ENCODE peak calls at places on chromosomes 11 and 22, in nine cellular contexts. M is T-helper 2 cell treated with Interferon-gamma antibody and Interleukin-4, amounts not matched to agents 5 μg/mL and 100 μg/mL, for 36 hours; T is DND-41; P is stimulated activated CD8-positive, alpha-beta memory T cell treated with anti-CD3 and anti-CD28 coated beads, Interleukin-4, amount 100 ng/mL, for 1 hour; S is prostate gland; O is KBM-7; E is effector memory CD4-positive, alpha-beta T cell; H is activated T-cell treated with anti-CD3 and anti-CD28 coated beads, Interleukin-2, amount 50 U/mL, for 72 hours; V is CD4-positive, CD25-positive, alpha-beta regulatory T cell. L is an unnamed sample.

GRCh38 chr22:48568736-48569330 is 1258.8 kb downstream of the BRD1 start:
- DNase-seq in M (no peak), T (no peak), P (no peak), S (no peak), O (no peak), E (no peak), H (no peak), V (no peak), L (no peak)

GRCh38 chr11:20056109-20057054 is 103.9 kb downstream of the DBX1 start:
- DNase-seq in M (no peak), T (no peak), P (no peak), S (peak; percentile 81), O (no peak), E (no peak), H (no peak), V (no peak), L (no peak)

GRCh38 chr11:88404932-88405710 is 67.6 kb upstream of the CTSC start:
- DNase-seq in M (no peak), T (no peak), P (no peak), S (no peak), O (no peak), E (no peak), H (no peak), V (no peak), L (no peak)

GRCh38 chr22:35315855-35316745 is 16.4 kb downstream of the TOM1 start:
- DNase-seq in M (no peak), T (no peak), P (no peak), S (peak; percentile 88), O (no peak), E (no peak), H (no peak), V (no peak), L (no peak)

GRCh38 chr22:46070215-46070721 is 80.1 kb upstream of the PPARA start:
- DNase-seq in M (peak; percentile 30), T (peak; percentile 60), P (no peak), S (no peak), O (no peak), E (no peak), H (peak; percentile 51), V (no peak), L (no peak)

GRCh38 chr22:42994917-42995562 is 19.9 kb downstream of the PACSIN2 start:
- DNase-seq in M (no peak), T (no peak), P (no peak), S (peak; percentile 95), O (peak; percentile 79), E (no peak), H (no peak), V (no peak), L (peak; percentile 17)

GRCh38 chr11:34213366-34213765 is 107.9 kb downstream of the NAT10 start:
- DNase-seq in M (no peak), T (no peak), P (no peak), S (no peak), O (no peak), E (no peak), H (no peak), V (no peak), L (no peak)

GRCh38 chr11:61069427-61069826 is 32.9 kb upstream of the CD5 start:
- DNase-seq in M (no peak), T (no peak), P (no peak), S (no peak), O (no peak), E (no peak), H (no peak), V (no peak), L (no peak)

GRCh38 chr11:75498556-75499255 is 27.0 kb downstream of the GDPD5 start:
- DNase-seq in M (no peak), T (no peak), P (no peak), S (no peak), O (no peak), E (no peak), H (no peak), V (no peak), L (no peak)

GRCh38 chr11:123438191-123438627 is 8.1 kb downstream of the GRAMD1B start:
- DNase-seq in M (no peak), T (no peak), P (no peak), S (no peak), O (no peak), E (no peak), H (no peak), V (no peak), L (no peak)

GRCh38 chr11:45161252-45162063 is 15.0 kb downstream of the PRDM11 start:
- DNase-seq in M (no peak), T (no peak), P (no peak), S (no peak), O (no peak), E (no peak), H (no peak), V (no peak), L (no peak)

GRCh38 chr22:45554861-45555260 is 52.2 kb downstream of the FBLN1 start:
- DNase-seq in M (no peak), T (no peak), P (no peak), S (no peak), O (no peak), E (no peak), H (no peak), V (no peak), L (no peak)

GRCh38 chr22:39664485-39665200 is 94.1 kb downstream of the CACNA1I start:
- DNase-seq in M (no peak), T (no peak), P (no peak), S (no peak), O (no peak), E (peak; percentile 17), H (peak; percentile 27), V (peak; percentile 46), L (no peak)

GRCh38 chr11:74744277-74744676 is 4.4 kb upstream of the RNF169 start:
- DNase-seq in M (no peak), T (no peak), P (no peak), S (no peak), O (no peak), E (no peak), H (no peak), V (no peak), L (no peak)

GRCh38 chr11:45590743-45591142 is 74.7 kb downstream of the CHST1 start:
- DNase-seq in M (no peak), T (no peak), P (no peak), S (no peak), O (no peak), E (no peak), H (no peak), V (no peak), L (no peak)

GRCh38 chr11:79956061-79956460 is 515.2 kb upstream of the TENM4 start:
- DNase-seq in M (no peak), T (no peak), P (no peak), S (no peak), O (no peak), E (no peak), H (no peak), V (no peak), L (no peak)

GRCh38 chr11:122655527-122656072 is at the start of gene UBASH3B:
- DNase-seq in M (peak; percentile 64), T (peak; percentile 77), P (peak; percentile 14), S (peak; percentile 74), O (peak; percentile 87), E (peak; percentile 40), H (peak; percentile 72), V (peak; percentile 53), L (peak; percentile 58)

GRCh38 chr11:5922749-5923426 is 19.2 kb upstream of the OR56A3 start:
- DNase-seq in M (peak; percentile 35), T (no peak), P (no peak), S (no peak), O (no peak), E (no peak), H (peak; percentile 56), V (no peak), L (no peak)

GRCh38 chr22:38724926-38725571 is 19.3 kb downstream of the GTPBP1 start:
- DNase-seq in M (no peak), T (peak; percentile 45), P (no peak), S (no peak), O (peak; percentile 58), E (no peak), H (no peak), V (no peak), L (no peak)

GRCh38 chr11:113664981-113665710 is 41.0 kb downstream of the TMPRSS5 start:
- DNase-seq in M (no peak), T (no peak), P (no peak), S (peak; percentile 42), O (no peak), E (no peak), H (no peak), V (no peak), L (no peak)

GRCh38 chr11:46896719-46897406 is 21.5 kb downstream of the LRP4 start:
- DNase-seq in M (no peak), T (peak; percentile 18), P (no peak), S (no peak), O (peak; percentile 68), E (no peak), H (no peak), V (no peak), L (no peak)

GRCh38 chr11:130918081-130918480 is 1.8 kb upstream of the SNX19 start:
- DNase-seq in M (no peak), T (no peak), P (no peak), S (no peak), O (no peak), E (no peak), H (no peak), V (no peak), L (no peak)

GRCh38 chr11:34601609-34602008 is 19.3 kb upstream of the EHF start:
- DNase-seq in M (no peak), T (no peak), P (no peak), S (no peak), O (no peak), E (no peak), H (no peak), V (no peak), L (no peak)